ENCODE peak calls at places on chromosomes 3 and 15, in six cellular contexts. B, Q, T, X, A and N are unnamed samples.

GRCh38 chr3:167843886-167844285 is 108.4 kb downstream of the SERPINI1 start:
- DNase-seq in X (no peak), Q (no peak), A (no peak), T (no peak), B (no peak), N (no peak)

GRCh38 chr15:80480909-80481308 is 76.7 kb downstream of the ARNT2 start:
- DNase-seq in T (no peak), A (peak; percentile 88), Q (peak; percentile 80), X (no peak), B (no peak), N (no peak)

GRCh38 chr3:153513236-153513635 is 351.2 kb downstream of the RAP2B start:
- DNase-seq in T (peak; percentile 11), X (no peak), Q (no peak), B (no peak), A (peak; percentile 9), N (no peak)

GRCh38 chr3:107241217-107241616 is 136.0 kb upstream of the CCDC54 start:
- DNase-seq in B (peak; percentile 24), T (peak; percentile 55), X (peak; percentile 23), A (peak; percentile 31), Q (peak; percentile 60), N (no peak)

GRCh38 chr15:50190166-50190570 is 8.2 kb downstream of the SLC27A2 start:
- DNase-seq in Q (no peak), X (no peak), B (no peak), A (no peak), T (no peak), N (no peak)

GRCh38 chr15:85854345-85855097 is 59.8 kb upstream of the KLHL25 start:
- DNase-seq in B (peak; percentile 48), A (peak; percentile 88), X (peak; percentile 79), T (peak; percentile 83), Q (no peak), N (no peak)

GRCh38 chr15:80982205-80982604 is 7.4 kb downstream of the MESD start:
- DNase-seq in Q (no peak), X (peak; percentile 48), T (peak; percentile 47), A (no peak), B (no peak), N (no peak)

GRCh38 chr3:163018664-163019063 is 1522.1 kb downstream of the OTOL1 start:
- DNase-seq in B (no peak), A (no peak), T (no peak), Q (no peak), X (no peak), N (no peak)

GRCh38 chr3:115324056-115324455 is 177.0 kb upstream of the ZBTB20 start:
- DNase-seq in B (no peak), A (no peak), T (no peak), X (no peak), Q (no peak), N (no peak)

GRCh38 chr3:45644063-45644462 is 45.1 kb upstream of the SACM1L start:
- DNase-seq in T (no peak), Q (no peak), A (peak; percentile 60), X (no peak), B (no peak), N (no peak)

GRCh38 chr15:47675735-47676134 is 41.6 kb upstream of the SEMA6D start:
- DNase-seq in B (no peak), A (no peak), X (no peak), Q (no peak), T (no peak), N (no peak)